ENCODE peak calls at places on chromosomes 4 and X, in six cellular contexts. G is colonic mucosa, I is Peyer's patch, P is neuronal stem cell, K is adrenal gland, T is ascending aorta. L is an unnamed sample.
A peak's percentile ranks its signal among the peaks of the same experiment; 100 is the strongest.

GRCh38 chr4:183765121-183765990 is 106.3 kb downstream of the TRAPPC11 start:
- DNase-seq in P (no peak), I (no peak), K (no peak), T (no peak), G (no peak), L (no peak)

GRCh38 chr4:146235654-146236570 is 21.6 kb downstream of the REELD1 start:
- DNase-seq in P (no peak), G (no peak), T (no peak), K (no peak), I (no peak), L (no peak)

GRCh38 chr4:56650259-56651070 is 30.6 kb downstream of the HOPX start:
- DNase-seq in I (no peak), T (no peak), P (no peak), K (no peak), G (no peak), L (no peak)

GRCh38 chrX:153723351-153724251 is 586 bp downstream of the BCAP31 start:
- DNase-seq in G (peak; percentile 53), T (no peak), P (peak; percentile 42), I (peak; percentile 67), K (peak; percentile 31), L (peak; percentile 60)

GRCh38 chrX:57155171-57155570 is 18.0 kb upstream of the SPIN2A start:
- DNase-seq in P (no peak), G (peak; percentile 34), K (no peak), T (no peak), I (no peak), L (no peak)

GRCh38 chr4:14178421-14178820 is 550.9 kb upstream of the BOD1L1 start:
- DNase-seq in G (no peak), I (no peak), P (no peak), T (no peak), K (no peak), L (no peak)

GRCh38 chr4:89981789-89982334 is 87.2 kb downstream of the MMRN1 start:
- DNase-seq in G (no peak), I (no peak), P (no peak), T (no peak), K (no peak), L (no peak)

GRCh38 chr4:7854697-7855370 is 84.8 kb downstream of the AFAP1 start:
- DNase-seq in T (no peak), P (no peak), K (no peak), I (peak; percentile 72), G (no peak), L (peak; percentile 87)

GRCh38 chrX:132118361-132118760 is 9.5 kb downstream of the FRMD7 start:
- DNase-seq in G (no peak), I (no peak), P (no peak), K (no peak), T (no peak), L (no peak)

GRCh38 chr4:181301735-181302380 is 941.3 kb upstream of the TENM3 start:
- DNase-seq in T (no peak), P (no peak), G (peak; percentile 44), K (no peak), I (peak; percentile 80), L (no peak)

GRCh38 chr4:58113083-58113482 is 1002.9 kb upstream of the IGFBP7 start:
- DNase-seq in T (no peak), G (no peak), P (no peak), K (no peak), I (no peak), L (no peak)

GRCh38 chrX:68989456-68989855 is 160.6 kb downstream of the EFNB1 start:
- DNase-seq in T (no peak), G (no peak), P (no peak), I (no peak), K (no peak), L (no peak)

GRCh38 chrX:39164212-39164611 is 363.0 kb downstream of the MID1IP1 start:
- DNase-seq in I (no peak), K (no peak), G (no peak), T (no peak), P (no peak), L (no peak)

DNA sequence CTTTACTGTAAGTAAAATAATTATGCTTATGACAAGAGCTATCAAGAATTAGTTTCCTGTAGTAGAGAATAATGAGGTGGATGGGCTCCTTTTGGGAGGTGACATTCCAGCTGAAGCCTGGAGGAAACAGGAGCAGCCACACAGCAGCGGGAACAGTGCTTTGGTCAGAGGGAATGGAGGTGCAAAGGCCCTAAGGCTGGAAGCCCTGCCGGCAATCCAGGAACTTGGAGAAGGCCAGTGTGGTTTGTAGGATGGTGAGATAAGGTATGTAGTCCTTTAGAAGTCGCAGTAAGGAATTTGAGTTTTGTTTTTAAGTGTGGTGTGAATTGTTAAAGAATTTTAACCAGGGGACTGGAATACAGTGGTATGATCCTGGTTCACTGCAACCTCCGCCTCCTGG is 8.1 kb downstream of the TMEM131L start:
- DNase-seq in T (no peak), K (no peak), G (no peak), I (no peak), P (no peak), L (no peak)
- H3K27ac ChIP-seq in T (no peak overlapping the region), K (no peak overlapping the region), G (no peak overlapping the region), I (no peak overlapping the region), P (no peak overlapping the region), L (peak overlapping the region; percentile 94)

DNA sequence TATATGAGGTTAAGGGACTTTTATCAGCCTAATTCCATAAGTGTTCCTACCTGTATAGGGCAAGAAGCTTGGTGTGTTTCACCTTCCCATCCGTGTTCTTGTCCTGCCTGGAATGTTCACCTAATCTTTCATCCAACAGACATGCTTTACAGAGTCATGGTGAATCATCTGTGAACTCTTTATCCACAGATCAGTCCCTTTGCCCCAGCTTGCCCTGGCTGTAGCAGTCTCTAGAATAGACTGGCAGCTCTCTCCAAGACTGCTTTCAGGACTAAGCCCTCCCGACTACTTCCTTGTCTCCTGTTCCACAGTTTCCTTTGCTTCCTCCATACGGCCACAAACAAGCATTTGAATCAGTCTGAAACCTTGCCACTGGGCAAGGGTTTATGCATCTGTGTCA is 177.9 kb upstream of the IL15 start:
- DNase-seq in G (no peak), P (no peak), T (no peak), K (no peak), I (no peak), L (no peak)
- H3K4me3 ChIP-seq in G (no peak overlapping the region), P (no peak overlapping the region), T (no peak overlapping the region), K (no peak overlapping the region), I (no peak overlapping the region), L (no peak overlapping the region)

DNA sequence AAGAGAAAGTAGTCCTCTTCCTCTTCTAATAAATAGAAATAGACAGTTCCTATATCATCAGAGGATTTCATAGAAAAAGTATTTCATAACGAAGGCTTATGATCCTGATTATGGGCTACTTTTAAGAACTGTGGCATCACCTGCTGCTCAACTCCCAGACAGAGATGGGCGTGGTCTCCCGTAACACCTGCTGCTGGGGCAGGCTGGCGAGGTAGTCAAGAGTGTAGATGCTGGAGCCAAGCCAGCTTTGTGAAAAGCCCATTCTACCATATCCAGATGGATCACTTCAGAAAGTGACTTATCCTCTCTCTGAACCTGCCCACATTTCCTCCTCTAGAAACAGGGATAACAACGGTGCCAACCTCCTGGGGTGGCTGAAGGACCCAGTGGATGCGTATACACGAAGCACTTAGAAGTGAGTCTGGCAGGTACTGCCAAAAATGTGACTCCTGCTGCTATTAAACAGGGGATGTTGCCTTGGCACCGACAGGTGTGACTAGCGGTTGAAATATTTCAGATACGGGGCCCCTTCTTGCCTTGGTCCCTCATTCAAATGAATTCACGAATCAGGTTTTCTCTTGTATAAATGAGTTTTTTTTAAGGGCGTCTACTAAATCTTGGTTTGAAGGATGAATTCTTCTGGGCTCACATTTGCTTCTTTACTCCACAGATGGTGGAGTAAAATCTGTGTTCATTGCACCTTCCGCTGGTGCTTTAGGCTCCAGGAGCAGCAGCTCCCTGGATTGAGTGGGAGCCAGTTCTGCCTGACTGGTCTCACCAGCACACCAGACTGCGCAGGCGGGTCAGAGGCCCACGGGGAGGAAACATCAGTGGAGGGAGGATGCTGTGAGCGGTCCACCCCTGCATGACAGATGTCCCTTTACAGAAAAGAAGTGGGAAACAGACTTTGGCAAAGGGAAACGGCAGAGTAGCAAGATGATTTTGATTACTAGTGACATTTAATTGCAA is 95.7 kb downstream of the SORBS2 start:
- DNase-seq in K (no peak), T (no peak), P (no peak), G (no peak), I (no peak), L (no peak)
- H3K4me1 ChIP-seq in K (peaks cover 15% of the 10 kb centered on the region), T (peaks cover 1% of the 10 kb centered on the region), P (peaks cover 10% of the 10 kb centered on the region), G (no peaks in the 10 kb centered on the region), I (no peaks in the 10 kb centered on the region), L (no peaks in the 10 kb centered on the region)

GRCh38 chr4:139606600-139607301 is 50.7 kb upstream of the SETD7 start:
- DNase-seq in I (no peak), P (no peak), G (no peak), T (no peak), K (no peak), L (no peak)
- H3K27ac ChIP-seq in I (no peak overlapping the region), P (no peak overlapping the region), G (no peak overlapping the region), T (no peak overlapping the region), K (no peak overlapping the region), L (no peak overlapping the region)

GRCh38 chrX:72309297-72310071 is 3.8 kb upstream of the CITED1 start:
- DNase-seq in K (peak; percentile 33), P (no peak), T (no peak), G (no peak), I (no peak), L (no peak)
- H3K4me3 ChIP-seq in K (no peak overlapping the region), P (peak overlapping the region; percentile 42), T (peak overlapping the region; percentile 18), G (peak overlapping the region; percentile 10), I (peak overlapping the region; percentile 42), L (peak overlapping the region; percentile 7)

DNA sequence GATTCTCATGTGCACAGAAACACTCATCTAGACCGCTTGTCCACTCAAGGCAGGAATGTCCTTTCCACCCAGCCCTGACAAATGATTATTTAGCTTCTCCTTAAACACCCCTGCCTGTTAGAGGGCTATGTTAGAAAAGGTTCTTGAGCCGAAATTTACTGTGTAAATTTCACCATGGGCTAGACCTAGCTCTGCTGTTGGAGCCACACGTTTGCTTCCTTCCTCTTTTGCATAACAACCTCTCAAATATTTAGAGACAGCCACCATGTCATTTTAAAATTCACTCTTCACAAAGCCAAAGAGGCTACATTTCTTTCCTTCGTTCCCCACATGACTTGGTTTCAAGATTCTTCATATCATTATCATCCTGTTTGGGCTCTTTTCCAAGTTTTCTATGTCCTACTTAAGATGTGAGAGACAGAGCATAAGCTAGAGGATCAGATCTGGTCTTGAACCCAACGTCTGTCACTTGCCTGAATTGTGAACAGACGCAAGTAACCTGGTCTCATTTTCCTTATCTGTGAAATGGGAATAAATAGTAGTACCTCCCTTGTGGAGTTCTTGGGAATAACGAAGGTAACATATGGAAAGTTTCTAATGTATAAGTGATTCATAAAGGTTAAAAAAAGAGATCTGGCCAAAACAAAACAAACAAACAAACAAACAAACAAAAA is 6.6 kb downstream of the DOCK11 start:
- DNase-seq in I (no peak), T (no peak), G (no peak), P (no peak), K (no peak), L (peak; percentile 19)
- H3K4me1 ChIP-seq in I (no peaks in the 10 kb centered on the region), T (no peaks in the 10 kb centered on the region), G (no peaks in the 10 kb centered on the region), P (no peaks in the 10 kb centered on the region), K (no peaks in the 10 kb centered on the region), L (peaks cover 74% of the 10 kb centered on the region)